ENCODE peak calls at places on chromosomes 3 and 15, in four cellular contexts. Q, I, V and E are unnamed samples.

GRCh38 chr3:45137656-45138181 is 8.5 kb downstream of the CDCP1 start:
- DNase-seq in V (no peak), I (no peak), Q (peak; percentile 86), E (no peak)

GRCh38 chr3:34011171-34012101 is 213.0 kb downstream of the PDCD6IP start:
- DNase-seq in V (peak; percentile 65), Q (peak; percentile 59), I (no peak), E (no peak)

GRCh38 chr3:45026957-45027356 is 854 bp downstream of the CLEC3B start:
- DNase-seq in V (peak; percentile 4), Q (no peak), I (no peak), E (no peak)

GRCh38 chr3:191340976-191341375 is 10.7 kb upstream of the UTS2B start:
- DNase-seq in I (no peak), Q (no peak), V (no peak), E (no peak)

GRCh38 chr3:9826815-9827574 is 16.8 kb downstream of the RPUSD3 start:
- DNase-seq in V (peak; percentile 29), Q (no peak), I (no peak), E (no peak)

GRCh38 chr15:96264351-96264798 is 66.1 kb upstream of the NR2F2 start:
- DNase-seq in Q (peak; percentile 46), I (no peak), V (peak; percentile 65), E (no peak)

GRCh38 chr15:33226559-33227181 is 32.2 kb upstream of the FMN1 start:
- DNase-seq in I (no peak), Q (peak; percentile 24), V (no peak), E (no peak)

GRCh38 chr3:71258116-71258515 is 325.4 kb downstream of the FOXP1 start:
- DNase-seq in V (peak; percentile 70), Q (no peak), I (no peak), E (no peak)

GRCh38 chr3:13598926-13599886 is 50.3 kb downstream of the FBLN2 start:
- DNase-seq in Q (no peak), I (no peak), V (no peak), E (no peak)

GRCh38 chr3:150544040-150544439 is 2.3 kb downstream of the SERP1 start:
- DNase-seq in I (no peak), V (no peak), Q (no peak), E (no peak)

GRCh38 chr3:84175449-84175848 is 783.3 kb upstream of the CADM2 start:
- DNase-seq in V (no peak), Q (no peak), I (no peak), E (no peak)

GRCh38 chr3:193910886-193911738 is 224.8 kb upstream of the HES1 start:
- DNase-seq in I (no peak), Q (peak; percentile 87), V (no peak), E (no peak)

GRCh38 chr3:15812183-15812582 is 14.4 kb upstream of the ANKRD28 start:
- DNase-seq in Q (peak; percentile 41), I (no peak), V (no peak), E (no peak)

GRCh38 chr3:39812537-39812936 is 3.1 kb downstream of the MYRIP start:
- DNase-seq in V (peak; percentile 6), Q (no peak), I (no peak), E (no peak)

GRCh38 chr15:61195116-61196002 is 33.7 kb downstream of the RORA start:
- DNase-seq in I (no peak), Q (peak; percentile 44), V (peak; percentile 23), E (peak; percentile 5)

GRCh38 chr3:25723802-25724201 is 59.1 kb upstream of the TOP2B start:
- DNase-seq in I (no peak), Q (no peak), V (no peak), E (no peak)

GRCh38 chr15:74779162-74779648 is 2.7 kb upstream of the CSK start:
- DNase-seq in V (no peak), I (no peak), Q (no peak), E (no peak)

GRCh38 chr15:80170596-80170995 is 17.8 kb downstream of the FAH start:
- DNase-seq in I (no peak), V (no peak), Q (no peak), E (no peak)

GRCh38 chr3:15428539-15428938 is 1.1 kb downstream of the EAF1 start:
- DNase-seq in V (no peak), Q (peak; percentile 26), I (no peak), E (no peak)

GRCh38 chr15:52100807-52101206 is 11.8 kb downstream of the BCL2L10 start:
- DNase-seq in V (no peak), I (no peak), Q (peak; percentile 60), E (no peak)

GRCh38 chr3:52034651-52035050 is 21.7 kb downstream of the DUSP7 start:
- DNase-seq in Q (no peak), I (no peak), V (no peak), E (no peak)

GRCh38 chr3:25429441-25429907 is 1.4 kb downstream of the RARB start:
- DNase-seq in V (no peak), Q (no peak), I (no peak), E (no peak)

GRCh38 chr3:186705882-186706780 is 11.0 kb upstream of the KNG1 start:
- DNase-seq in V (no peak), I (no peak), Q (no peak), E (no peak)

GRCh38 chr3:53161345-53161819 is 373 bp downstream of the PRKCD start:
- DNase-seq in Q (peak; percentile 46), V (no peak), I (no peak), E (no peak)

GRCh38 chr15:81295466-81296145 is 28.3 kb downstream of the STARD5 start:
- DNase-seq in Q (no peak), V (no peak), I (no peak), E (no peak)

GRCh38 chr15:62125763-62126162 is 39.3 kb downstream of the C2CD4B start:
- DNase-seq in I (no peak), V (peak; percentile 44), Q (peak; percentile 25), E (no peak)

GRCh38 chr3:101123084-101123483 is 129.9 kb upstream of the ABI3BP start:
- DNase-seq in V (no peak), I (no peak), Q (no peak), E (no peak)
- TF ChIP-seq TAF1 in V (no peak), I (no peak), Q (no peak), E (no peak)

GRCh38 chr3:58296269-58296668 is 9.8 kb upstream of the RPP14 start:
- DNase-seq in Q (no peak), I (no peak), V (no peak), E (no peak)

GRCh38 chr3:58296843-58297242 is 9.2 kb upstream of the RPP14 start:
- DNase-seq in Q (no peak), V (no peak), I (no peak), E (no peak)

GRCh38 chr3:58298189-58298588 is 7.9 kb upstream of the RPP14 start:
- DNase-seq in Q (no peak), I (no peak), V (no peak), E (no peak)

DNA sequence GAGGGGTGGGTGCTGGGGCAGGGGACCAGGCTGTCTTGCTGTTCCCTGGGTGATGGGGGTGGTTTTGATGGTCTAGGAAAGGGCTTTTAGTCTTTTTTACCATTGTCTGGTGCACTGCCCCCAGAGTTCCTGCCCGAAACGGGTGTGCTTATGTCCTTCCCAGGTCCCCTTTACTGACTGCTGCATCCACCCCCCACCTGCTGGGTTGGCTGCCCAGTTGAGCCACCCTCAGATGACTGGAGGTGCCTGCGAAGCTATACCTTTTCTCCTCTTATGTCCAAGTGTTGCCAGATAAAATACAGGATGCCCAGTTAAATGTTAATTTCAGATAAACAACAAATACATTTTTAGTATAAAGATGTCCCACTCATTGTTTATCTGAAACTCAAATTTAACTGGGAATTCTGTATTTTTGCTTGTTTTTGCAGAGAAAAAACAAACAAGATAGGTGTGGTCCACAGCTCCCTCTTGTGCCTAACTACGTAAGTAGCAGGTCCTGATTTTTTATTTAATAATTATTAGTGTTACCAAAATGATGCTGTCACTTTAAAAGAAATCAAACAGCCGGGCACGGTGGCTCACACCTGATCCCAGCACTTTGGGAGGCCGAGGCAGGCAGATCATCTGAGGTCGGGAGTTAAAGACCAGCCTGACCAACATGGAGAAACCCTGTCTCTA is 6.1 kb upstream of the RPP14 start:
- DNase-seq in I (no peak), Q (no peak), V (peak; percentile 25), E (no peak)
- TF ChIP-seq POLR2A in I (no peak), Q (no peak), V (no peak), E (no peak)

GRCh38 chr15:65529754-65530317 is 427 bp upstream of the HACD3 start:
- DNase-seq in I (no peak), V (no peak), Q (no peak), E (no peak)

GRCh38 chr15:65528461-65529060 is 1.7 kb upstream of the HACD3 start:
- DNase-seq in Q (no peak), I (no peak), V (no peak), E (no peak)

GRCh38 chr15:65532738-65533051 is 2.4 kb downstream of the HACD3 start:
- DNase-seq in Q (peak; percentile 23), V (peak; percentile 79), I (no peak), E (no peak)

GRCh38 chr15:65533057-65533752 is 2.9 kb downstream of the HACD3 start:
- DNase-seq in V (no peak), Q (peak; percentile 41), I (no peak), E (no peak)

DNA sequence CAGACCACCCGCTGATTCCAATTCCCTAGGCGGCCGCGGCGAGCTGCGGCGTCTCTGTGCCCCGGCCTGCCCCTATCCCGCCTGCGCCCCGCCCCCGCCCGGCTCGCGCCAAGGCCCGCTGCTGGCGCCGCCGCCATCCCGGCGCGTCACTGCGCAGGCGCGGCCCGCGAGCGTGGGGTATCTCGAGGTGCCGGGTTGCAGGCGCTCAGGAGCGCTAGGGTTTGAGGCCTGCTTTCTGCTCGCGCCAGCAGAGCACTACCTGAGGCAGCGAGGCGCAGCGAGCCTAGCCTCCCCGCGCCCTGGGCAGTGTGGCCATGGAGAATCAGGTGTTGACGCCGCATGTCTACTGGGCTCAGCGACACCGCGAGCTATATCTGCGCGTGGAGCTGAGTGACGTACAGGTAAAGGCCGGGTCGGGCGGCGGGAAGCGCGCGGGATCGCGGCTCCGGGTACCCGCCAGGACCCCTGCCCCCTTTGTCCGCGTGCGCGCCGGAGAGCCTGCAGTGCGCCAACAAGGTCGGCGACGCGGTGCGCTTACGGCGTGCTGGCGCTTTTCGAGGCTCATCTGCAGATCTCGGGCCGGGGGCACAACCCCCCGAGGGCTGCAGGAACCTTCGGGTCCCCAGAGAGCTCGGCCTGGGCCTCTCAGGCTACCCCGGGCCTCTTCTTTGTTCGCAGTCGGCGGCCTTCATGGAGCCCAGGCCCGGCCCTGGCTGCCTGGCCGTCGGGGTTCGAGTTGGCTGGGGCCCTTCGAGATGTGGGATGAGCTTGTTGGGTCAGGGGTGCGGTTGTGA is at the start of gene HACD3:
- DNase-seq in Q (peak; percentile 97), I (peak; percentile 44), V (peak; percentile 73), E (peak; percentile 95)
- TF ChIP-seq TAF1 in Q (peak; percentile 59), I (peak; percentile 85), V (peak; percentile 91), E (peak; percentile 16)

DNA sequence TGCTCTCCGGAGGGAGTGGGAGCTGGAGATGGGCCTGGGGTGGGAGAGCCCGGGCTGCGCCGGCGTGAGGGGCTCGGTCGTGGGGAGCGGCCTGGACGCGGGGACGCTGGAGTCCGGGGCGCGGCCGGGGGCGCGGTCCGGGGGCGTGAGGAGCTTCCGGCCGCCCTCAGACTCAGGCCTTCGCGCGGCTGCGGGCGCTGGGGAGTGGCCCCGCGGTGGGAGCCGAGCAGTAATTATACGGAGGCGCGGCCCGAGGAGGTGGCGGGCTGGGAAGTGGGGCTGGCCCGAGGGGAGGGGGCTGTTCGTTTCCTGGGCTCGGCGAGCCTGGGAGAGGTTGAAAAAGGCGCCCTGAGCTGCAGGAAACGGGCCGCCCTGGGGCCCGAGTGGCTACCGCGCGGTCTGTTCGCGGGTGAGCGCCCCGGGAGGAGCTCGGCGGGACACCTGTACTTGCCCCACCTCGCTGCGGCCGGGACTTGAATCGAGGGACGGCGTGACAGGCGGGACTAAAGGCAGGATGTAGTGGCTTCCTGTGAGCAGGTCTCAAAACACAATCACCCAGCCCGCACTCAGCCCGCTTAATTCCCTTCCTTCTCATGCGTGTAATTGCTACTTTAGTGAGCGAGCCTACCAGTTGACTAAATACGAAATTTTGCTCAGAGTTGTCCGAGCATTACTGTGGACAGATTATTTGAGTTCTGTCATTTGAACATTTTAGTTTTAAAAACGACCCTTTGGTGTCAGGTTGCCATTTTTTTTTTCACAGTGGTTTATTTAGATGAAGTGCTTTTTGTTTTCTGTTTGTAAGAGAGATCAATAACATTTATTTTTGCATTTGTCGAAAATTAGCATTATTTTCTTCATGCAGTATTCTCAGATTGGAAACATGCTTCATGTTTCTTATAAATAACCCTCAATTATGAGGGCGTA is 855 bp downstream of the RASA2 start:
- DNase-seq in I (peak; percentile 23), Q (peak; percentile 78), V (peak; percentile 70), E (peak; percentile 56)
- TF ChIP-seq POLR2A in I (no peak), Q (peak; percentile 83), V (peak; percentile 57), E (no peak)